ENCODE peak calls at places on chromosomes 1 and 21, in six cellular contexts. G, R, B, V, W and X are unnamed samples.

GRCh38 chr1:226436855-226437491 is 29.1 kb upstream of the PARP1 start:
- DNase-seq in V (no peak), G (no peak), W (no peak), B (no peak), R (no peak), X (no peak)

GRCh38 chr1:18175530-18176377 is 68.2 kb downstream of the IGSF21 start:
- DNase-seq in V (no peak), R (no peak), W (no peak), G (no peak), B (no peak), X (no peak)

GRCh38 chr1:177302365-177303044 is 131.7 kb downstream of the BRINP2 start:
- DNase-seq in W (no peak), V (no peak), B (no peak), G (no peak), R (no peak), X (no peak)

GRCh38 chr1:116334015-116334547 is 39.0 kb upstream of the ATP1A1 start:
- DNase-seq in G (peak; percentile 64), B (peak; percentile 76), V (no peak), R (no peak), W (peak; percentile 74), X (no peak)

GRCh38 chr1:222310830-222311229 is 237.1 kb downstream of the HHIPL2 start:
- DNase-seq in B (peak; percentile 78), W (no peak), G (no peak), R (peak; percentile 38), V (no peak), X (no peak)

GRCh38 chr1:81155131-81155530 is 645.6 kb upstream of the ADGRL2 start:
- DNase-seq in V (no peak), R (no peak), G (no peak), B (no peak), W (peak; percentile 46), X (no peak)

GRCh38 chr1:244409648-244410164 is 42.0 kb downstream of the ADSS2 start:
- DNase-seq in B (no peak), R (no peak), G (no peak), W (no peak), V (peak; percentile 31), X (no peak)

GRCh38 chr1:184563308-184563707 is 176.5 kb downstream of the C1orf21 start:
- DNase-seq in B (no peak), V (no peak), G (no peak), R (no peak), W (peak; percentile 47), X (no peak)

GRCh38 chr1:180092931-180093650 is 61.6 kb upstream of the QSOX1 start:
- DNase-seq in G (no peak), W (no peak), B (no peak), V (no peak), R (no peak), X (no peak)

GRCh38 chr21:41744028-41744940 is 22.6 kb downstream of the RIPK4 start:
- DNase-seq in G (no peak), B (peak; percentile 53), V (no peak), R (no peak), W (no peak), X (no peak)

GRCh38 chr1:208510192-208510952 is 266.2 kb upstream of the PLXNA2 start:
- DNase-seq in G (no peak), R (no peak), W (peak; percentile 58), B (no peak), V (no peak), X (no peak)

GRCh38 chr1:243341074-243341473 is 85.2 kb downstream of the SDCCAG8 start:
- DNase-seq in B (no peak), G (no peak), W (no peak), V (no peak), R (no peak), X (no peak)

GRCh38 chr1:96492236-96492635 is 229.3 kb upstream of the PTBP2 start:
- DNase-seq in V (no peak), R (no peak), G (no peak), B (no peak), W (no peak), X (no peak)

GRCh38 chr1:104636581-104636980 is 886.9 kb downstream of the AMY1C start:
- DNase-seq in G (no peak), B (no peak), R (no peak), W (no peak), V (peak; percentile 11), X (no peak)

GRCh38 chr1:37255111-37255795 is 219.1 kb upstream of the ZC3H12A start:
- DNase-seq in V (peak; percentile 19), W (no peak), R (peak; percentile 46), G (no peak), B (no peak), X (peak; percentile 86)

GRCh38 chr21:34126269-34126668 is 52.9 kb downstream of the MRPS6 start:
- DNase-seq in W (peak; percentile 56), G (no peak), R (no peak), B (no peak), V (no peak), X (no peak)

GRCh38 chr1:221776495-221777413 is 34.9 kb upstream of the DUSP10 start:
- DNase-seq in R (no peak), B (no peak), G (peak; percentile 25), W (no peak), V (peak; percentile 29), X (no peak)

GRCh38 chr1:114468710-114469468 is 42.1 kb downstream of the TRIM33 start:
- DNase-seq in W (peak; percentile 6), G (no peak), V (peak; percentile 10), R (no peak), B (no peak), X (no peak)

GRCh38 chr1:65372557-65372956 is 47.9 kb upstream of the LEPR start:
- DNase-seq in R (no peak), V (no peak), B (no peak), W (peak; percentile 19), G (no peak), X (no peak)

GRCh38 chr1:56755911-56756310 is 63.3 kb downstream of the FYB2 start:
- DNase-seq in G (no peak), R (no peak), W (no peak), B (no peak), V (no peak), X (no peak)

GRCh38 chr1:56754713-56755505 is 64.3 kb downstream of the FYB2 start:
- DNase-seq in B (no peak), R (no peak), W (no peak), G (no peak), V (no peak), X (no peak)

DNA sequence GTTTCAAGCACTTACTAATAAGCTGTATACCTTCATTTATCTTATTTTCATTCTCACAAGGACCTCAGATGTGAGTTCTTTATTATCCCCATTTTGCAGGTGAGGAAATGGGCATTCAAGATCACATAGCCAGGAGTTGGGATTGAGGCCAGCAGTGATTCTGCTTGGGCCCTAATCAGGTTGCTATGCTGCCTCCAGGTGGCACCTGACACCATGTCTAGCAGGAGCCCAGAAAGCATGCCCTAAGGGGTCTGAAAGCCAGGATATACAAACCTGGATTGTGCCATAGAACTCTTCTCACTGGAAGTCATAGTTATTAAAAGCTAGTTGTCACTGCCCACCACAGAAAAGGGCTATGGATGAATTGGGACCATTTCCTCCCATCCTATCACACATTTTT is 61.1 kb downstream of the FYB2 start:
- DNase-seq in G (peak; percentile 25), V (peak; percentile 3), R (no peak), W (no peak), B (peak; percentile 45), X (peak; percentile 9)
- TF ChIP-seq CTCF in G (no peak), V (no peak), R (no peak), W (no peak), B (peak; percentile 41), X (no peak)

GRCh38 chr1:8876099-8876496 is 2.4 kb downstream of the ENO1 start:
- DNase-seq in R (no peak), W (no peak), V (no peak), B (no peak), G (no peak), X (no peak)

GRCh38 chr1:8883510-8883909 is 5.0 kb upstream of the ENO1 start:
- DNase-seq in R (no peak), G (no peak), B (no peak), V (no peak), W (no peak), X (no peak)

GRCh38 chr1:8878448-8879347 is at the start of gene ENO1:
- DNase-seq in B (peak; percentile 99), W (peak; percentile 98), G (peak; percentile 100), V (peak; percentile 99), R (peak; percentile 99), X (peak; percentile 99)

GRCh38 chr1:8880068-8880676 is 1.7 kb upstream of the ENO1 start:
- DNase-seq in B (peak; percentile 86), V (peak; percentile 59), R (no peak), W (peak; percentile 95), G (peak; percentile 74), X (no peak)

DNA sequence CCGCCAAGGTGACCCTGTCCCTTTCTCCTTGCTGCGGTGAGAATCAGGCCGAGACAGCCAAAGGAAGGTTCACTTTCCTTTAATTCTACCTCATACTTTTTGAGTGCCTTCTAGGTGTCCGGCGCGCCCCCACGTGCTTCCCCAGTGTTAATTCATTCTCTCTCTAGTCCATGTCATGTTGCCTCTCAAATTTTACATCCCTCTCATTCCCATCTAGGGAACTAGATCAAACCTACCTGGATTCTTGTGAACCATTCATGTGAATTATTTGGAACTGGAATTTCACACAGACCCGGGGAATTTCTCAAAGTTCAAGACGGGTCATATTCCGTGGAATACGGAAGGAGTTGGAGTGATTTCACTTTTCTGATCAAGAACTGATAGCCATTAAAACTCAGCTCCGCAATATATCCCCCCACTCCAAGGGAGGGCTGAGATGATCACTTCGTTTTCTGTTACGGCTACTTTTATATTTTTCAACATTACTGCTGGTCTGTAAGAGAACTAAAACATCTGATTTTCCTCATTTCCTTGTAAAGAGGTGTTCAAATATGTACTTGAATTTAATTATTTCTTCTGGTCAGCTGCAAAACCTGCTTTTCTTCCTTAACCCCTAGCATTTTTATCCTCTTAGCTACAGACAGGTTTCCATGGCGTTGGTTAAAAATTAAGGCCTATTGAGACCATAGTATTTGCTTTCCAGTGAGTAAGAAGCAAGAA is 1.0 kb upstream of the ENO1 start:
- DNase-seq in R (no peak), B (no peak), G (no peak), W (peak; percentile 61), V (no peak), X (no peak)
- TF ChIP-seq CTCF in R (no peak), B (no peak), G (no peak), W (peak; percentile 35), V (peak; percentile 7), X (no peak)

DNA sequence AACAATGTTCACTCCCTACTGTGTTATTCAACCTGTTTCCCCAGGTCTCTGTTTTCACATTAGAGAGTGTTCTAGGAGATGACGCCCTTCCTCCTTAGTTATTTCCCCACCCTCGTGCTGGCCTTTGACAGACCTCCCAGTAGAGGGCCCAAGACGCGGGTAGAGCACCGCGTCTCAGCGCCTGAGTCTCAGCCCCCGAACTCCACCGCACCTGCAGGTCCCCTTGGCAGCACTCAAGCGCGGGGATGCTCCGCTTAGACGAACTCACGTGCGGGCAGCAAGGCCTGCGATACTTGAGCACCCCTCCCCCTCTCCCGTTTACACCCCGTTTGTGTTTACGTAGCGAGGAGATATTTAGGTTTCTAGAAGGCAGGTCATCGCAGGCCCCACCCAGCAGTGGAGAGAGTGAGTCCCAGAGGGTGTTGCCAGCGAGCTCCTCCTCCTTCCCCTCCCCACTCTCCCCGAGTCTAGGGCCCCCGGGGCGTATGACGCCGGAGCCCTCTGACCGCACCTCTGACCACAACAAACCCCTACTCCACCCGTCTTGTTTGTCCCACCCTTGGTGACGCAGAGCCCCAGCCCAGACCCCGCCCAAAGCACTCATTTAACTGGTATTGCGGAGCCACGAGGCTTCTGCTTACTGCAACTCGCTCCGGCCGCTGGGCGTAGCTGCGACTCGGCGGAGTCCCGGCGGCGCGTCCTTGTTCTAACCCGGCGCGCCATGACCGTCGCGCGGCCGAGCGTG is at the start of gene CD55:
- DNase-seq in W (peak; percentile 97), V (peak; percentile 93), B (peak; percentile 99), G (peak; percentile 97), R (peak; percentile 89), X (peak; percentile 72)
- TF ChIP-seq CTCF in W (peak; percentile 33), V (peak; percentile 16), B (peak; percentile 29), G (no peak), R (no peak), X (no peak)

GRCh38 chr1:21302747-21303715 is 12.8 kb upstream of the ECE1 start:
- DNase-seq in R (no peak), B (no peak), V (no peak), W (peak; percentile 69), G (peak; percentile 85), X (no peak)
- TF ChIP-seq CTCF in R (no peak), B (no peak), V (no peak), W (no peak), G (no peak), X (no peak)